ENCODE peak calls at places on chromosomes 7 and 10, in four cellular contexts. One of them, this sample, is unnamed.

GRCh38 chr10:112230325-112230988 is 46.9 kb upstream of the GPAM start:
- DNase-seq in spleen: no peak
- DNase-seq in pancreas: no peak
- DNase-seq in psoas muscle: no peak
- DNase-seq in this sample: no peak

GRCh38 chr10:124739996-124740373 is 4.2 kb downstream of the FAM53B start:
- DNase-seq in spleen: no peak
- DNase-seq in pancreas: no peak
- DNase-seq in psoas muscle: no peak
- DNase-seq in this sample: no peak

GRCh38 chr10:25531662-25532061 is 356.9 kb downstream of the GPR158 start:
- DNase-seq in spleen: no peak
- DNase-seq in pancreas: no peak
- DNase-seq in psoas muscle: no peak
- DNase-seq in this sample: no peak

GRCh38 chr7:117068511-117069155 is 115.3 kb downstream of the ST7 start:
- DNase-seq in spleen: no peak
- DNase-seq in pancreas: no peak
- DNase-seq in psoas muscle: no peak
- DNase-seq in this sample: no peak

GRCh38 chr7:131196808-131197207 is 130.9 kb upstream of the MKLN1 start:
- DNase-seq in spleen: no peak
- DNase-seq in pancreas: no peak
- DNase-seq in psoas muscle: no peak
- DNase-seq in this sample: no peak

GRCh38 chr7:35716038-35716803 is 21.3 kb upstream of the HERPUD2 start:
- DNase-seq in spleen: no peak
- DNase-seq in pancreas: no peak
- DNase-seq in psoas muscle: peak; percentile 65
- DNase-seq in this sample: no peak

GRCh38 chr10:109953745-109954144 is 30.4 kb upstream of the XPNPEP1 start:
- DNase-seq in spleen: no peak
- DNase-seq in pancreas: no peak
- DNase-seq in psoas muscle: no peak
- DNase-seq in this sample: no peak

GRCh38 chr7:107659666-107660065 is 962 bp upstream of the SLC26A4 start:
- DNase-seq in spleen: no peak
- DNase-seq in pancreas: no peak
- DNase-seq in psoas muscle: no peak
- DNase-seq in this sample: no peak

GRCh38 chr7:25259487-25260243 is 31.4 kb upstream of the NPVF start:
- DNase-seq in spleen: no peak
- DNase-seq in pancreas: no peak
- DNase-seq in psoas muscle: peak; percentile 56
- DNase-seq in this sample: peak; percentile 55

GRCh38 chr7:103540986-103541385 is 95.0 kb upstream of the SLC26A5 start:
- DNase-seq in spleen: no peak
- DNase-seq in pancreas: peak; percentile 90
- DNase-seq in psoas muscle: peak; percentile 51
- DNase-seq in this sample: no peak

GRCh38 chr7:143811-144453 is 48.4 kb upstream of the FAM20C start:
- DNase-seq in spleen: no peak
- DNase-seq in pancreas: peak; percentile 65
- DNase-seq in psoas muscle: peak; percentile 37
- DNase-seq in this sample: no peak

GRCh38 chr10:5744849-5745248 is 60.2 kb downstream of the TASOR2 start:
- DNase-seq in spleen: no peak
- DNase-seq in pancreas: no peak
- DNase-seq in psoas muscle: no peak
- DNase-seq in this sample: no peak

GRCh38 chr7:12456506-12456905 is 52.8 kb upstream of the VWDE start:
- DNase-seq in spleen: no peak
- DNase-seq in pancreas: no peak
- DNase-seq in psoas muscle: no peak
- DNase-seq in this sample: no peak

GRCh38 chr10:13759167-13759566 is 172.4 kb downstream of the PRPF18 start:
- DNase-seq in spleen: no peak
- DNase-seq in pancreas: no peak
- DNase-seq in psoas muscle: no peak
- DNase-seq in this sample: peak; percentile 60

GRCh38 chr7:116180302-116180701 is 30.0 kb upstream of the TES start:
- DNase-seq in spleen: no peak
- DNase-seq in pancreas: no peak
- DNase-seq in psoas muscle: no peak
- DNase-seq in this sample: peak; percentile 41

GRCh38 chr10:95480102-95480900 is 80.9 kb downstream of the SORBS1 start:
- DNase-seq in spleen: no peak
- DNase-seq in pancreas: no peak
- DNase-seq in psoas muscle: peak; percentile 68
- DNase-seq in this sample: no peak

GRCh38 chr10:78937800-78938694 is 130.7 kb upstream of the ZMIZ1 start:
- DNase-seq in spleen: peak; percentile 85
- DNase-seq in pancreas: no peak
- DNase-seq in psoas muscle: no peak
- DNase-seq in this sample: no peak

GRCh38 chr7:2799253-2799652 is 44.9 kb downstream of the GNA12 start:
- DNase-seq in spleen: no peak
- DNase-seq in pancreas: no peak
- DNase-seq in psoas muscle: no peak
- DNase-seq in this sample: no peak

GRCh38 chr7:54888067-54888735 is 129.2 kb upstream of the SEC61G start:
- DNase-seq in spleen: no peak
- DNase-seq in pancreas: peak; percentile 45
- DNase-seq in psoas muscle: peak; percentile 63
- DNase-seq in this sample: no peak

GRCh38 chr10:60346661-60347060 is 43.0 kb downstream of the ANK3 start:
- DNase-seq in spleen: no peak
- DNase-seq in pancreas: no peak
- DNase-seq in psoas muscle: no peak
- DNase-seq in this sample: no peak

GRCh38 chr7:66013938-66014337 is 31.9 kb upstream of the GUSB start:
- DNase-seq in spleen: no peak
- DNase-seq in pancreas: no peak
- DNase-seq in psoas muscle: no peak
- DNase-seq in this sample: no peak

GRCh38 chr7:37289347-37289746 is 159.3 kb downstream of the ELMO1 start:
- DNase-seq in spleen: no peak
- DNase-seq in pancreas: no peak
- DNase-seq in psoas muscle: no peak
- DNase-seq in this sample: no peak

GRCh38 chr10:28796606-28797512 is 119.5 kb downstream of the BAMBI start:
- DNase-seq in spleen: no peak
- DNase-seq in pancreas: no peak
- DNase-seq in psoas muscle: peak; percentile 59
- DNase-seq in this sample: no peak

GRCh38 chr10:22259280-22259679 is 41.5 kb upstream of the EBLN1 start:
- DNase-seq in spleen: no peak
- DNase-seq in pancreas: no peak
- DNase-seq in psoas muscle: no peak
- DNase-seq in this sample: no peak

GRCh38 chr10:16597656-16598055 is 76.0 kb upstream of the C1QL3 start:
- DNase-seq in spleen: no peak
- DNase-seq in pancreas: no peak
- DNase-seq in psoas muscle: no peak
- DNase-seq in this sample: no peak

GRCh38 chr10:1736180-1736971 is 949 bp downstream of the ADARB2 start:
- DNase-seq in spleen: no peak
- DNase-seq in pancreas: peak; percentile 64
- DNase-seq in psoas muscle: no peak
- DNase-seq in this sample: no peak

GRCh38 chr7:75888464-75889222 is 9.8 kb downstream of the RHBDD2 start:
- DNase-seq in spleen: no peak
- DNase-seq in pancreas: no peak
- DNase-seq in psoas muscle: peak; percentile 83
- DNase-seq in this sample: no peak

GRCh38 chr7:68724965-68725364 is 873.3 kb upstream of the AUTS2 start:
- DNase-seq in spleen: no peak
- DNase-seq in pancreas: no peak
- DNase-seq in psoas muscle: no peak
- DNase-seq in this sample: no peak

GRCh38 chr7:135204876-135205275 is 6.5 kb downstream of the WDR91 start:
- DNase-seq in spleen: no peak
- DNase-seq in pancreas: no peak
- DNase-seq in psoas muscle: no peak
- DNase-seq in this sample: no peak

GRCh38 chr10:114779803-114780609 is 41.6 kb upstream of the FHIP2A start:
- DNase-seq in spleen: no peak
- DNase-seq in pancreas: no peak
- DNase-seq in psoas muscle: no peak
- DNase-seq in this sample: no peak

GRCh38 chr10:44310762-44311562 is 73.9 kb downstream of the CXCL12 start:
- DNase-seq in spleen: peak; percentile 91
- DNase-seq in pancreas: peak; percentile 96
- DNase-seq in psoas muscle: peak; percentile 95
- DNase-seq in this sample: peak; percentile 76

GRCh38 chr10:71838264-71839211 is 12.5 kb downstream of the PSAP start:
- DNase-seq in spleen: no peak
- DNase-seq in pancreas: no peak
- DNase-seq in psoas muscle: peak; percentile 64
- DNase-seq in this sample: no peak
- H3K4me1 ChIP-seq in spleen: peaks cover 99% of the 10 kb centered on the region
- H3K4me1 ChIP-seq in pancreas: no peaks in the 10 kb centered on the region
- H3K4me1 ChIP-seq in psoas muscle: peaks cover 95% of the 10 kb centered on the region
- H3K4me1 ChIP-seq in this sample: peaks cover 9% of the 10 kb centered on the region

DNA sequence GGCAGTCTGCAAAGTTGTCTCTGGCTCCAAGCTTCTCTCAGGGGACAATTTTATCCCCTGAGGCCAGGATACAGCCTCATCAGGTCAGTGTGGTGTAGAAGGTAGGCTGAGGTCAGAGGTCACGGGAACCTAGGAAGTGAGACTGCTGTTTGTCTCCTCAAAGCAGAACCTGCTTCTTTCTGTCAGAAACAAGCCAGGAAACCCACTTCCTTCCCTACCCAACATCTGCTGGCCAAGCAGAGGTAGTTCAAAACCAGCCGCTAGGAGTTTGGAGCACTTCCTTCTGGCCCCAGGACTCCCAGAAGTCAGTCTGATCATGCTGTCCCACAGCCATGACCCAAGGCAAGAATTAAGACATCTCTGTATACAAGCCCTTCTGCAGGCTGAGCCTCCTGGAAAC is 12.2 kb downstream of the CLRN3 start:
- DNase-seq in spleen: no peak
- DNase-seq in pancreas: no peak
- DNase-seq in psoas muscle: no peak
- DNase-seq in this sample: no peak
- H3K27ac ChIP-seq in spleen: peak overlapping the region; percentile 53
- H3K27ac ChIP-seq in pancreas: peak overlapping the region; percentile 50
- H3K27ac ChIP-seq in psoas muscle: no peak overlapping the region
- H3K27ac ChIP-seq in this sample: no peak overlapping the region

GRCh38 chr10:12503311-12503710 is 154.0 kb downstream of the CAMK1D start:
- DNase-seq in spleen: peak; percentile 34
- DNase-seq in pancreas: no peak
- DNase-seq in psoas muscle: no peak
- DNase-seq in this sample: no peak
- H3K4me1 ChIP-seq in spleen: peaks cover 29% of the 10 kb centered on the region
- H3K4me1 ChIP-seq in pancreas: peaks cover 26% of the 10 kb centered on the region
- H3K4me1 ChIP-seq in psoas muscle: no peaks in the 10 kb centered on the region
- H3K4me1 ChIP-seq in this sample: no peaks in the 10 kb centered on the region

GRCh38 chr7:141950796-141951195 is 4.0 kb upstream of the CLEC5A start:
- DNase-seq in spleen: no peak
- DNase-seq in pancreas: no peak
- DNase-seq in psoas muscle: no peak
- DNase-seq in this sample: no peak

GRCh38 chr7:141960687-141961422 is 12.7 kb downstream of the TAS2R38 start:
- DNase-seq in spleen: no peak
- DNase-seq in pancreas: no peak
- DNase-seq in psoas muscle: no peak
- DNase-seq in this sample: no peak

GRCh38 chr7:141954334-141954733 is 7.6 kb upstream of the CLEC5A start:
- DNase-seq in spleen: no peak
- DNase-seq in pancreas: no peak
- DNase-seq in psoas muscle: no peak
- DNase-seq in this sample: no peak

DNA sequence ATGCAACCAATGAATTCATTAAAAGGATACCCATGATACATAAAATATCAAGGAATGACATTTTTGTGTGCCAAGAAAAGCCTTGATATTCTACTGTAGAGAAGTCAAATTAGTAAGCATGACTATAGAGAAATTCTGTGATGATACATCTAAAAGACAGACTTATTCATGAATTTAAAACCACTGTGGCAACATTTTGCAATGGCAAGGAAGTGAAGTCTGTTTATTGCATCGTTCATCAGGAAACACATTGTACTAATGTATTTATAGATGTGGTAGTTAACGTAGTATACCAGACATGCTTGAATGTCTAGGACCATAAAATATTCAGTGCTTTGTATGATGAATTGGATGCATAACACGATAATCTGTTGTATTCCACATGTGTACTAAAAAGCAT is 9.3 kb upstream of the CLEC5A start:
- DNase-seq in spleen: no peak
- DNase-seq in pancreas: no peak
- DNase-seq in psoas muscle: no peak
- DNase-seq in this sample: no peak
- H3K27ac ChIP-seq in spleen: no peak overlapping the region
- H3K27ac ChIP-seq in pancreas: no peak overlapping the region
- H3K27ac ChIP-seq in psoas muscle: no peak overlapping the region
- H3K27ac ChIP-seq in this sample: no peak overlapping the region

GRCh38 chr7:4265676-4266075 is 416.4 kb upstream of the FOXK1 start:
- DNase-seq in spleen: peak; percentile 58
- DNase-seq in pancreas: no peak
- DNase-seq in psoas muscle: no peak
- DNase-seq in this sample: no peak
- H3K4me1 ChIP-seq in spleen: no peaks in the 10 kb centered on the region
- H3K4me1 ChIP-seq in pancreas: no peaks in the 10 kb centered on the region
- H3K4me1 ChIP-seq in psoas muscle: no peaks in the 10 kb centered on the region
- H3K4me1 ChIP-seq in this sample: no peaks in the 10 kb centered on the region

GRCh38 chr7:27678617-27679260 is 16.1 kb upstream of the HIBADH start:
- DNase-seq in spleen: no peak
- DNase-seq in pancreas: no peak
- DNase-seq in psoas muscle: no peak
- DNase-seq in this sample: no peak

GRCh38 chr7:27680610-27681009 is 17.9 kb upstream of the HIBADH start:
- DNase-seq in spleen: no peak
- DNase-seq in pancreas: no peak
- DNase-seq in psoas muscle: no peak
- DNase-seq in this sample: no peak

GRCh38 chr7:27677912-27678612 is 15.4 kb upstream of the HIBADH start:
- DNase-seq in spleen: no peak
- DNase-seq in pancreas: no peak
- DNase-seq in psoas muscle: no peak
- DNase-seq in this sample: no peak
- H3K27ac ChIP-seq in spleen: no peak overlapping the region
- H3K27ac ChIP-seq in pancreas: peak overlapping the region; percentile 50
- H3K27ac ChIP-seq in psoas muscle: no peak overlapping the region
- H3K27ac ChIP-seq in this sample: no peak overlapping the region

DNA sequence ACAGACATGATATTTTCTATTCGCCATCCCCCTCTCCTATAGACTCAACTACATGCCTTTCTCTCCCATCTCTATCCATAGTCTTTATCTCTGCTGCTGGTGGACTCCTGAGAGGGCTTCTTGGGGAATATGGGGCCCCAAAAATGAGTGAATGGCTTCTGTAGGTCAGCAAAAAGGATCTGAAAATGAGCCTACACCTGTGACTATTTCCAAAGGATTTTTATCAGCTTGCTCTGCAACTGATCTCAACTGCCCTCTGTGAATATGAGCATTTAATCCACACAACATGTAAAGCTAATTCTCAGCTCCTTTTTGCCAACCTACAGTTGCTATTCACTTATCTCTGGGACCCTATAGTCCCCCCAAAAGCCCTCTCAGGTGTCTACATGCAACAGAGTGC is 36.2 kb downstream of the PRSS2 start:
- DNase-seq in spleen: no peak
- DNase-seq in pancreas: no peak
- DNase-seq in psoas muscle: no peak
- DNase-seq in this sample: no peak
- H3K4me1 ChIP-seq in spleen: peaks cover 76% of the 10 kb centered on the region
- H3K4me1 ChIP-seq in pancreas: no peaks in the 10 kb centered on the region
- H3K4me1 ChIP-seq in psoas muscle: no peaks in the 10 kb centered on the region
- H3K4me1 ChIP-seq in this sample: peaks cover 1% of the 10 kb centered on the region